ENCODE peak calls at places on chromosomes 5 and 9, in nine cellular contexts. W is tibial artery, D is right cardiac atrium, F is endothelial cell of umbilical vein, B is heart left ventricle, R is GM23338, O is upper lobe of left lung, M is GM12878, Z is mammary epithelial cell. H is an unnamed sample.

GRCh38 chr9:131263701-131264100 is 12.6 kb downstream of the FAM78A start:
- DNase-seq in F (no peak), Z (no peak), O (no peak), W (no peak), M (no peak), D (no peak), B (no peak), R (no peak), H (no peak)

GRCh38 chr5:153714732-153715287 is 224.3 kb downstream of the GRIA1 start:
- DNase-seq in W (no peak), Z (no peak), B (no peak), R (no peak), D (no peak), M (no peak), O (no peak), F (no peak), H (no peak)

GRCh38 chr9:98502311-98502975 is 206.3 kb downstream of the GABBR2 start:
- DNase-seq in W (no peak), F (no peak), B (no peak), O (no peak), Z (no peak), M (no peak), R (no peak), D (no peak), H (no peak)

GRCh38 chr5:58016892-58017291 is 443.0 kb downstream of the PLK2 start:
- DNase-seq in R (no peak), W (no peak), B (no peak), M (no peak), D (no peak), F (peak), O (no peak), Z (no peak), H (no peak)

GRCh38 chr5:135739383-135739961 is 95.0 kb upstream of the SLC25A48 start:
- DNase-seq in D (no peak), O (no peak), R (no peak), M (no peak), Z (peak), F (no peak), B (no peak), W (no peak), H (no peak)

GRCh38 chr9:14529047-14529446 is 164.2 kb downstream of the ZDHHC21 start:
- DNase-seq in Z (no peak), D (no peak), R (no peak), B (no peak), W (no peak), M (no peak), O (no peak), F (no peak), H (no peak)

GRCh38 chr9:132546148-132547051 is 36.0 kb upstream of the BARHL1 start:
- DNase-seq in R (peak), W (no peak), Z (no peak), D (peak), B (peak), O (no peak), M (no peak), F (peak), H (peak)

GRCh38 chr5:111551569-111552275 is 39.4 kb upstream of the STARD4 start:
- DNase-seq in R (peak), W (no peak), Z (no peak), F (peak), M (no peak), B (no peak), D (no peak), O (no peak), H (no peak)

GRCh38 chr9:133701321-133701980 is 36.7 kb downstream of the SARDH start:
- DNase-seq in F (no peak), W (no peak), O (peak), M (no peak), Z (no peak), D (peak), B (peak), R (no peak), H (peak)

GRCh38 chr5:153551537-153552079 is 61.1 kb downstream of the GRIA1 start:
- DNase-seq in M (no peak), D (no peak), F (peak), B (no peak), Z (peak), O (no peak), R (peak), W (no peak), H (no peak)

GRCh38 chr5:179309751-179310320 is 35.4 kb downstream of the ADAMTS2 start:
- DNase-seq in F (no peak), O (no peak), M (no peak), W (peak), D (peak), Z (no peak), R (no peak), B (no peak), H (peak)

GRCh38 chr5:176810084-176810597 is at the start of gene UNC5A:
- DNase-seq in W (no peak), O (peak), B (peak), M (no peak), F (peak), R (peak), D (peak), Z (peak), H (peak)

GRCh38 chr9:96048954-96049831 is 173.7 kb downstream of the ERCC6L2 start:
- DNase-seq in O (peak), M (no peak), Z (no peak), B (no peak), W (peak), D (peak), R (no peak), F (no peak), H (peak)

GRCh38 chr5:43274435-43275114 is 38.6 kb downstream of the HMGCS1 start:
- DNase-seq in W (no peak), R (peak), O (peak), B (no peak), Z (no peak), M (no peak), D (no peak), F (no peak), H (no peak)

GRCh38 chr9:24832307-24832706 is 286.6 kb upstream of the IZUMO3 start:
- DNase-seq in W (no peak), D (no peak), M (no peak), R (peak), O (no peak), Z (no peak), F (no peak), B (no peak), H (no peak)

GRCh38 chr5:126597156-126597555 is 2.1 kb upstream of the ALDH7A1 start:
- DNase-seq in W (no peak), R (no peak), M (no peak), D (no peak), B (no peak), O (no peak), F (peak), Z (peak), H (no peak)

GRCh38 chr5:91007780-91008402 is 375.2 kb downstream of the ARRDC3 start:
- DNase-seq in F (no peak), Z (no peak), O (no peak), R (no peak), B (no peak), D (no peak), M (no peak), W (no peak), H (no peak)

GRCh38 chr5:42315214-42315613 is 108.0 kb upstream of the GHR start:
- DNase-seq in B (no peak), R (no peak), F (no peak), D (no peak), O (no peak), Z (no peak), W (no peak), M (no peak), H (no peak)

GRCh38 chr9:127177221-127177620 is 54.8 kb upstream of the ANGPTL2 start:
- DNase-seq in W (peak), Z (no peak), B (peak), D (no peak), F (no peak), M (no peak), O (no peak), R (no peak), H (no peak)

GRCh38 chr9:134644715-134645606 is 3.4 kb downstream of the COL5A1 start:
- DNase-seq in Z (peak), W (peak), B (peak), F (peak), O (peak), D (peak), M (no peak), R (no peak), H (peak)

GRCh38 chr9:28539432-28539831 is 966.2 kb upstream of the C9orf72 start:
- DNase-seq in R (no peak), M (no peak), D (no peak), B (no peak), Z (peak), O (no peak), W (no peak), F (no peak), H (no peak)

GRCh38 chr5:16461026-16461425 is 4.6 kb downstream of the ZNF622 start:
- DNase-seq in B (no peak), D (no peak), R (no peak), O (no peak), W (no peak), M (no peak), Z (no peak), F (no peak), H (no peak)

GRCh38 chr9:106731910-106732309 is 131.1 kb upstream of the ZNF462 start:
- DNase-seq in D (no peak), R (no peak), M (no peak), Z (no peak), B (no peak), W (no peak), F (no peak), O (no peak), H (no peak)

GRCh38 chr9:106737516-106737915 is 125.5 kb upstream of the ZNF462 start:
- DNase-seq in O (no peak), Z (no peak), F (no peak), R (no peak), W (no peak), B (no peak), D (no peak), M (no peak), H (no peak)

GRCh38 chr9:106728860-106729259 is 134.1 kb upstream of the ZNF462 start:
- DNase-seq in O (no peak), W (no peak), M (no peak), B (no peak), R (no peak), Z (no peak), D (no peak), F (no peak), H (no peak)

GRCh38 chr9:106738109-106738508 is 124.9 kb upstream of the ZNF462 start:
- DNase-seq in M (no peak), R (no peak), D (no peak), O (no peak), W (no peak), Z (no peak), B (no peak), F (no peak), H (no peak)

GRCh38 chr9:106733828-106734227 is 129.1 kb upstream of the ZNF462 start:
- DNase-seq in O (no peak), R (no peak), D (no peak), Z (no peak), M (no peak), B (no peak), W (no peak), F (no peak), H (no peak)
- H3K27ac ChIP-seq in O (no peak), R (no peak), D (no peak), Z (no peak), M (no peak), B (no peak), W (no peak), F (no peak), H (no peak)

DNA sequence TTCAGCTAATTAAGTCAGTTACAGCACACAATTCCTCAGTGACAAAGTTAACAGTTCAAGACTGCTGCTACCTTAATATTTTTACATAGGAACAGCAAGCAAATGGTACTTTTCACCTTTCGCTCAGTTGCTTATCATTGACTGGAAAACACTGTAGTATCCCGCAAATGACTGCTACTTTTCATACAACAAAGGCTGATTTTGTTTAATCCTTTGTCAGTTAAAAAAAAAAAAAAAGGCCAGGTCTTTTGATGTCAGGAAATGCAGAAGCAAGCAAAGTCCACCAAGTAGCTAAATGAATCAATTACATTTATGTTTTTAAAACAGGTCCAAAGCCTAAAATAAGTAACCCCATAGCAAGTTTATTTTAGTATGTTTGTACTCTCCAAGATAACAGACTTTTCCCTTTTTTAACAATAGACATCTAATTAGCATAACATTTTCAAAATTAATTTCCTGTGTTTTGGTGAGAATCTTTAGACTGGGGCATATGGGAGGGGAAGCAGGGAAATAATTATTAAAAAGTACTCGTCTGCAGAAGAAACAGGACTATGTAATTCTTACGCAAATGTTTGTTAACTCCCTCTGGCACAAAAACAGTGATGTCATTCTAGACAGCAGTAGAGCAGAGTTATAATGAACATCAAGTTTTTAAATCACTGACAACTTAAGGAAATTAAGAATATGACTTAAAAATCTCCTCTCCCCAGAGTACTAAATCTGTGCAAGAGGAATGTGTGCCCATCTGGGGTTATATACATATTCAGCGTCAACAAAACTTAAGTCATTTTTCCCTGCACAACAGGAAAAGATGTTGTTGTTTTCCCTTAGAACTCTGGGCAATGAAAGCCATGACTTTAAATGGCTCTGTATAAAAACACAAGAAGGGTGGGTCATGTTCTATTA is 9.6 kb downstream of the PFDN1 start:
- DNase-seq in D (no peak), M (no peak), W (no peak), Z (no peak), B (no peak), F (peak), O (no peak), R (no peak), H (no peak)
- H3K4me3 ChIP-seq in D (peak), M (no peak), W (no peak), Z (no peak), B (peak), F (no peak), O (no peak), R (no peak), H (peak)

DNA sequence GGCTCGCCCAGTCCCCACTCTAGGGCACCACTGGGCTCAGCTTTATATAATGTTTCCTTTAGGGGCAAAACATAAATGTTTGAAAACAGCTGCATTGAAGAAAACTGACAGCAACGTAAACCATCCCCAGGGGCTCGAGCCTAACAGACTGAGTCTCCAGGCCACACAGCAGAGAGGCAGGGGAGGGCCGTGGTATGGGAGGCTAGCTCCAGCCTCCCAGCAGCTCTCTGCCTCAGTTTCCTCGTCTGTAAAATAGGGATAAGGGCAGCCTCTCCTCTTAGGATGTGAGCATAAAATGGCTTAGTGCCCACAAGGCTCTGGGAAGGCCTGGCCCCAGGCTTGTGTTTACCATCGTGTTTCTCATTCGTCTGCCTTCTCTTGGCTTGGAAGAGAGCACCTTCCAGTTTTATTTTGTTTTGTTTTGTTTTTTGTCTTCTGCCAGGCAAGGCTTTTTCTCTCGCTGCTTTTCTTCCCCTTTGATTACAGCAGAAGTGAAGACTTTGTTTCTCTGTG is 2.7 kb downstream of the ANKRD33B start:
- DNase-seq in D (no peak), B (no peak), F (no peak), M (no peak), R (no peak), W (no peak), Z (no peak), O (no peak), H (no peak)
- H3K27ac ChIP-seq in D (no peak), B (no peak), F (no peak), M (peak), R (no peak), W (peak), Z (no peak), O (no peak), H (peak)

DNA sequence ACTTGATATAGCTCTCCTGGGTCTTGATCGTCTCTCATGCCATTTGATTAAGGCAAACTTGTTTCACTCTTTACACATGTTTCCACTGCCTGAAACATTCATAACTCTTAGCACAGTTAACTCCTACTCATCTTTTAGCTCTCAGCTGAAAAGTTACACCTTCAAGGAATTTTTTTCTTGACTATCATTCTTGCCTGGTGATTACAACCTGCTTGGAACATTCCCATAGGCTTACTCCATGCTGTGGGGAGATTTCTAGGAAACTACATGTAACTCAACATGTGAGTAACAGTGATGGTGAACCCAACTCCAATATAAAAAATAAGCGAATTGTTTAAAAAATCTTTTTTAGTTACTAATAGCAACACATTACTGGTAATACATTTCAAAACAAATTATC is 224.1 kb upstream of the MPDZ start:
- DNase-seq in Z (no peak), F (no peak), M (no peak), W (no peak), R (no peak), O (no peak), D (no peak), B (no peak), H (no peak)
- H3K4me3 ChIP-seq in Z (no peak), F (no peak), M (no peak), W (no peak), R (no peak), O (no peak), D (no peak), B (no peak), H (no peak)

GRCh38 chr9:69486498-69486897 is 161.5 kb downstream of the ENTREP1 start:
- DNase-seq in O (no peak), D (no peak), B (no peak), Z (no peak), W (no peak), R (no peak), M (no peak), F (no peak), H (no peak)
- H3K27ac ChIP-seq in O (no peak), D (no peak), B (no peak), Z (no peak), W (no peak), R (no peak), M (no peak), F (no peak), H (no peak)

GRCh38 chr9:137297060-137297664 is 4.9 kb downstream of the NRARP start:
- DNase-seq in D (peak), B (peak), F (no peak), R (no peak), M (no peak), Z (no peak), O (no peak), W (no peak), H (no peak)

GRCh38 chr9:137295313-137296213 is 6.5 kb downstream of the NRARP start:
- DNase-seq in Z (no peak), R (peak), F (peak), B (peak), M (no peak), W (no peak), D (peak), O (peak), H (no peak)

GRCh38 chr9:137297966-137298365 is 4.1 kb downstream of the NRARP start:
- DNase-seq in M (no peak), W (no peak), F (no peak), R (no peak), B (no peak), Z (no peak), D (peak), O (peak), H (no peak)

GRCh38 chr9:137294684-137295312 is 7.3 kb downstream of the NRARP start:
- DNase-seq in D (peak), M (no peak), B (peak), F (peak), O (peak), R (peak), Z (peak), W (no peak), H (no peak)

GRCh38 chr9:137296214-137297059 is 5.6 kb downstream of the NRARP start:
- DNase-seq in D (peak), O (peak), M (no peak), R (no peak), Z (no peak), B (peak), F (peak), W (no peak), H (no peak)
- H3K4me3 ChIP-seq in D (peak), O (peak), M (no peak), R (peak), Z (no peak), B (peak), F (peak), W (peak), H (peak)

DNA sequence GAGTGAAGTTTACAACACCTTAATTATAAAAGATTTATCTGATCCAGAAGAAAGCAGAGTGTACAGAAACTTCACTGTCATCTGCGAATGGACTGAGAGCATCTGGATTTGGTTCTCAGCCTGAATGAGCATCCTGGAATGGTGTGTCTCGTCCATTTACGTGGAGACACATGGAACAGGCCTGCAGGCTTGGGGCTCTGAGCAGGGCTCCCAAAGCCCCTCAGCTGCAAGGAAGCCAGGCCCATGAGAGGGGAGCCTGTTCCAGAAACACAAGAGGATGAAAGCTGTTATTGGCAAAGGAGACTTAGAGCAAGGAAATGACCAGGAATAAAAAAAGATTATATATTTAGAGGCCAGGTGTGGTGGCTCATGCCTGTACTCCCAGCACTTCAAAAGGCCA is 22.1 kb upstream of the TERT start:
- DNase-seq in D (no peak), F (no peak), O (no peak), Z (no peak), M (no peak), B (no peak), R (no peak), W (no peak), H (no peak)
- H3K27ac ChIP-seq in D (no peak), F (no peak), O (peak), Z (no peak), M (peak), B (peak), R (peak), W (no peak), H (no peak)

H was measured in psoas muscle.